ENCODE peak calls at places on chromosomes 13 and 19, in five cellular contexts. One of them, this sample, is unnamed.

GRCh38 chr13:113322043-113322461 is 25.0 kb downstream of the LAMP1 start:
- DNase-seq in H9: no peak
- DNase-seq in naive thymus-derived CD4-positive, alpha-beta T cell: no peak
- DNase-seq in amniotic epithelial cell: no peak
- DNase-seq in stimulated activated CD8-positive, alpha-beta memory T cell treated with anti-CD3 and anti-CD28 coated beads, Interleukin-15, amount 100 ng/mL, for 4 hours: no peak
- DNase-seq in this sample: no peak

GRCh38 chr19:29942404-29943261 is 594 bp downstream of the URI1 start:
- DNase-seq in H9: peak
- DNase-seq in naive thymus-derived CD4-positive, alpha-beta T cell: peak
- DNase-seq in amniotic epithelial cell: peak
- DNase-seq in stimulated activated CD8-positive, alpha-beta memory T cell treated with anti-CD3 and anti-CD28 coated beads, Interleukin-15, amount 100 ng/mL, for 4 hours: peak
- DNase-seq in this sample: peak

GRCh38 chr19:7783991-7784421 is 21.0 kb downstream of the CLEC4M start:
- DNase-seq in H9: peak
- DNase-seq in naive thymus-derived CD4-positive, alpha-beta T cell: no peak
- DNase-seq in amniotic epithelial cell: peak
- DNase-seq in stimulated activated CD8-positive, alpha-beta memory T cell treated with anti-CD3 and anti-CD28 coated beads, Interleukin-15, amount 100 ng/mL, for 4 hours: no peak
- DNase-seq in this sample: no peak

GRCh38 chr19:18100710-18101109 is 3.1 kb downstream of the MAST3 start:
- DNase-seq in H9: peak
- DNase-seq in naive thymus-derived CD4-positive, alpha-beta T cell: no peak
- DNase-seq in amniotic epithelial cell: no peak
- DNase-seq in stimulated activated CD8-positive, alpha-beta memory T cell treated with anti-CD3 and anti-CD28 coated beads, Interleukin-15, amount 100 ng/mL, for 4 hours: no peak
- DNase-seq in this sample: no peak

GRCh38 chr13:97574926-97575325 is 141.0 kb downstream of the RAP2A start:
- DNase-seq in H9: peak
- DNase-seq in naive thymus-derived CD4-positive, alpha-beta T cell: no peak
- DNase-seq in amniotic epithelial cell: peak
- DNase-seq in stimulated activated CD8-positive, alpha-beta memory T cell treated with anti-CD3 and anti-CD28 coated beads, Interleukin-15, amount 100 ng/mL, for 4 hours: no peak
- DNase-seq in this sample: no peak

GRCh38 chr19:50178859-50179537 is 15.9 kb upstream of the IZUMO2 start:
- DNase-seq in H9: no peak
- DNase-seq in naive thymus-derived CD4-positive, alpha-beta T cell: no peak
- DNase-seq in amniotic epithelial cell: no peak
- DNase-seq in stimulated activated CD8-positive, alpha-beta memory T cell treated with anti-CD3 and anti-CD28 coated beads, Interleukin-15, amount 100 ng/mL, for 4 hours: no peak
- DNase-seq in this sample: no peak

GRCh38 chr13:97028441-97029299 is 34.4 kb upstream of the OXGR1 start:
- DNase-seq in H9: peak
- DNase-seq in naive thymus-derived CD4-positive, alpha-beta T cell: no peak
- DNase-seq in amniotic epithelial cell: peak
- DNase-seq in stimulated activated CD8-positive, alpha-beta memory T cell treated with anti-CD3 and anti-CD28 coated beads, Interleukin-15, amount 100 ng/mL, for 4 hours: no peak
- DNase-seq in this sample: no peak

GRCh38 chr13:81760316-81760715 is 1419.4 kb upstream of the SPRY2 start:
- DNase-seq in H9: no peak
- DNase-seq in naive thymus-derived CD4-positive, alpha-beta T cell: no peak
- DNase-seq in amniotic epithelial cell: no peak
- DNase-seq in stimulated activated CD8-positive, alpha-beta memory T cell treated with anti-CD3 and anti-CD28 coated beads, Interleukin-15, amount 100 ng/mL, for 4 hours: no peak
- DNase-seq in this sample: no peak